ENCODE peak calls at places on chromosome 10, in six cellular contexts. F is sciatic nerve, E is T47D, R is endothelial cell, Q is HEK293T, J is fibroblast of the conjunctiva. T is an unnamed sample.

GRCh38 chr10:14240253-14241189 is 90.2 kb downstream of the FRMD4A start:
- DNase-seq in R (peak), E (no peak), Q (no peak), J (no peak), F (no peak), T (no peak)

GRCh38 chr10:71816421-71816851 is 34.6 kb downstream of the PSAP start:
- DNase-seq in Q (no peak), R (no peak), F (peak), E (no peak), J (no peak), T (no peak)

GRCh38 chr10:129690248-129691070 is 223.4 kb downstream of the MGMT start:
- DNase-seq in Q (no peak), F (no peak), J (no peak), E (no peak), R (no peak), T (no peak)

GRCh38 chr10:50740351-50740688 is 584 bp downstream of the ASAH2B start:
- DNase-seq in F (peak), R (no peak), E (peak), Q (no peak), J (no peak), T (peak)

GRCh38 chr10:129546106-129546505 is 79.1 kb downstream of the MGMT start:
- DNase-seq in E (no peak), J (no peak), F (no peak), R (no peak), Q (no peak), T (no peak)

GRCh38 chr10:72259491-72260214 is 14.1 kb upstream of the DDIT4 start:
- DNase-seq in J (peak), F (no peak), E (no peak), Q (no peak), R (no peak), T (peak)

GRCh38 chr10:89390875-89391576 is 1.4 kb upstream of the IFIT1 start:
- DNase-seq in E (no peak), J (no peak), F (no peak), R (no peak), Q (no peak), T (no peak)

GRCh38 chr10:97280783-97281182 is 11.7 kb downstream of the ARHGAP19 start:
- DNase-seq in Q (no peak), R (no peak), E (no peak), F (no peak), J (no peak), T (no peak)

GRCh38 chr10:74871595-74872382 is 45.4 kb downstream of the KAT6B start:
- DNase-seq in R (no peak), J (no peak), E (peak), Q (no peak), F (no peak), T (no peak)

GRCh38 chr10:101273736-101274135 is 44.5 kb upstream of the LBX1 start:
- DNase-seq in R (no peak), J (no peak), F (no peak), Q (no peak), E (no peak), T (no peak)

GRCh38 chr10:100736144-100736808 is 9.1 kb upstream of the PAX2 start:
- DNase-seq in J (no peak), E (no peak), F (no peak), Q (no peak), R (no peak), T (no peak)

GRCh38 chr10:130341325-130341724 is 205.1 kb downstream of the GLRX3 start:
- DNase-seq in E (no peak), J (no peak), F (no peak), R (no peak), Q (peak), T (no peak)

GRCh38 chr10:17022399-17022798 is 107.2 kb downstream of the CUBN start:
- DNase-seq in F (no peak), Q (no peak), R (no peak), J (no peak), E (no peak), T (no peak)

GRCh38 chr10:122999347-122999746 is 9.2 kb downstream of the IKZF5 start:
- DNase-seq in E (no peak), F (no peak), Q (no peak), J (no peak), R (no peak), T (no peak)

GRCh38 chr10:106950060-106950459 is 214.4 kb downstream of the SORCS1 start:
- DNase-seq in F (no peak), J (no peak), E (no peak), Q (no peak), R (no peak), T (no peak)

GRCh38 chr10:59536151-59536550 is 173.5 kb downstream of the SLC16A9 start:
- DNase-seq in E (no peak), J (peak), F (no peak), R (no peak), Q (no peak), T (peak)

GRCh38 chr10:110226926-110227641 is 19.7 kb downstream of the MXI1 start:
- DNase-seq in J (no peak), F (peak), E (peak), Q (peak), R (peak), T (no peak)

GRCh38 chr10:3397231-3397630 is 224.6 kb upstream of the PITRM1 start:
- DNase-seq in F (no peak), E (no peak), Q (no peak), R (no peak), J (no peak), T (peak)

GRCh38 chr10:62011558-62011957 is 110.1 kb downstream of the ARID5B start:
- DNase-seq in Q (no peak), E (peak), J (no peak), F (no peak), R (no peak), T (no peak)

GRCh38 chr10:108791794-108792474 is 1131.4 kb downstream of the XPNPEP1 start:
- DNase-seq in R (no peak), E (no peak), J (no peak), Q (no peak), F (no peak), T (peak)

GRCh38 chr10:26468691-26469090 is 30.6 kb downstream of the APBB1IP start:
- DNase-seq in E (no peak), R (no peak), F (no peak), J (no peak), Q (no peak), T (no peak)

GRCh38 chr10:98074315-98074911 is 44.0 kb upstream of the CRTAC1 start:
- DNase-seq in J (no peak), F (no peak), Q (peak), R (peak), E (peak), T (peak)

GRCh38 chr10:123229927-123230630 is 75.9 kb downstream of the BUB3 start:
- DNase-seq in F (no peak), Q (no peak), R (no peak), J (no peak), E (no peak), T (peak)

GRCh38 chr10:91690412-91690811 is 57.5 kb upstream of the PPP1R3C start:
- DNase-seq in R (no peak), Q (no peak), E (peak), J (no peak), F (no peak), T (no peak)

GRCh38 chr10:82934429-82934828 is 1059.4 kb downstream of the NRG3 start:
- DNase-seq in R (no peak), E (no peak), J (no peak), F (no peak), Q (no peak), T (no peak)

GRCh38 chr10:110764378-110764777 is 107.3 kb upstream of the PDCD4 start:
- DNase-seq in J (no peak), F (no peak), Q (no peak), R (no peak), E (no peak), T (peak)

GRCh38 chr10:83765711-83766110 is 373.6 kb upstream of the GHITM start:
- DNase-seq in J (no peak), F (no peak), E (no peak), R (no peak), Q (no peak), T (no peak)